ENCODE peak calls at places on chromosome 14, in six cellular contexts. T, W, A, U, X and E are unnamed samples.

GRCh38 chr14:96748371-96748770 is 48.8 kb upstream of the VRK1 start:
- DNase-seq in T (no peak), A (no peak), W (no peak), U (peak; percentile 33), X (no peak), E (no peak)

GRCh38 chr14:22266141-22266442 is 322.9 kb downstream of the DAD1 start:
- DNase-seq in X (no peak), A (no peak), U (no peak), T (no peak), W (no peak), E (no peak)

GRCh38 chr14:60327447-60328331 is 78.7 kb downstream of the PPM1A start:
- DNase-seq in W (no peak), A (peak; percentile 44), X (peak; percentile 14), U (peak; percentile 77), T (no peak), E (no peak)

GRCh38 chr14:39393289-39393688 is 38.9 kb downstream of the FBXO33 start:
- DNase-seq in U (no peak), A (no peak), W (no peak), X (no peak), T (no peak), E (no peak)

GRCh38 chr14:36661506-36662257 is at the start of gene PAX9:
- DNase-seq in W (no peak), X (no peak), U (peak; percentile 99), T (peak; percentile 20), A (peak; percentile 83), E (peak; percentile 54)

GRCh38 chr14:61332658-61333029 is 11.3 kb downstream of the PRKCH start:
- DNase-seq in A (no peak), U (no peak), T (no peak), X (no peak), W (no peak), E (no peak)

GRCh38 chr14:57057803-57058202 is 210.9 kb downstream of the EXOC5 start:
- DNase-seq in T (no peak), W (no peak), X (no peak), A (no peak), U (peak; percentile 91), E (no peak)

GRCh38 chr14:96538663-96539317 is 36.6 kb downstream of the PAPOLA start:
- DNase-seq in W (no peak), U (no peak), A (no peak), X (no peak), T (no peak), E (no peak)

GRCh38 chr14:91399868-91400640 is 17.6 kb downstream of the CCDC88C start:
- DNase-seq in A (no peak), T (no peak), W (no peak), U (no peak), X (no peak), E (no peak)

GRCh38 chr14:68268719-68269118 is 449.1 kb downstream of the RAD51B start:
- DNase-seq in U (no peak), W (peak; percentile 32), T (no peak), A (peak; percentile 58), X (no peak), E (no peak)

GRCh38 chr14:100679707-100680438 is 46.8 kb upstream of the DLK1 start:
- DNase-seq in X (no peak), W (peak; percentile 8), U (peak; percentile 51), T (no peak), A (peak; percentile 86), E (no peak)

GRCh38 chr14:71658261-71658860 is 273.9 kb upstream of the RGS6 start:
- DNase-seq in W (no peak), T (no peak), A (no peak), X (no peak), U (no peak), E (no peak)

GRCh38 chr14:97046991-97047390 is 249.8 kb downstream of the VRK1 start:
- DNase-seq in X (no peak), A (no peak), W (no peak), U (no peak), T (no peak), E (no peak)

GRCh38 chr14:76510255-76510654 is 134.3 kb downstream of the ESRRB start:
- DNase-seq in A (no peak), W (no peak), T (no peak), U (no peak), X (no peak), E (no peak)

GRCh38 chr14:73814158-73814557 is 37.5 kb upstream of the PTGR2 start:
- DNase-seq in X (no peak), U (no peak), W (no peak), A (no peak), T (no peak), E (no peak)

GRCh38 chr14:60721331-60722162 is 2.6 kb downstream of the SIX4 start:
- DNase-seq in W (peak; percentile 21), U (no peak), A (peak; percentile 87), X (peak; percentile 45), T (no peak), E (no peak)

GRCh38 chr14:105074601-105075053 is 9.4 kb upstream of the GPR132 start:
- DNase-seq in A (no peak), X (no peak), U (peak; percentile 58), W (no peak), T (no peak), E (no peak)

GRCh38 chr14:60346706-60347105 is 97.7 kb downstream of the PPM1A start:
- DNase-seq in A (no peak), X (no peak), T (no peak), U (peak; percentile 3), W (no peak), E (no peak)

GRCh38 chr14:68495101-68495637 is 297.7 kb downstream of the ZFP36L1 start:
- DNase-seq in X (no peak), T (peak; percentile 13), U (no peak), W (no peak), A (no peak), E (no peak)

GRCh38 chr14:20429801-20430669 is 5.9 kb downstream of the KLHL33 start:
- DNase-seq in X (no peak), A (no peak), W (no peak), U (peak; percentile 77), T (no peak), E (no peak)

GRCh38 chr14:100840286-100840685 is 14.4 kb downstream of the MEG3 start:
- DNase-seq in T (no peak), X (no peak), A (no peak), U (no peak), W (no peak), E (no peak)

GRCh38 chr14:100737526-100737925 is 10.8 kb downstream of the DLK1 start:
- DNase-seq in A (no peak), X (no peak), W (no peak), U (no peak), T (no peak), E (no peak)

GRCh38 chr14:103696466-103697071 is 18.7 kb downstream of the XRCC3 start:
- DNase-seq in W (no peak), T (no peak), A (peak; percentile 59), U (no peak), X (no peak), E (no peak)

GRCh38 chr14:64502476-64503183 is 1.0 kb downstream of the ZBTB25 start:
- DNase-seq in A (peak; percentile 46), T (peak; percentile 33), W (no peak), U (no peak), X (no peak), E (no peak)

GRCh38 chr14:53054457-53054856 is 98.7 kb downstream of the DDHD1 start:
- DNase-seq in A (peak; percentile 19), W (no peak), T (no peak), U (no peak), X (no peak), E (no peak)

GRCh38 chr14:38197001-38197760 is 10.5 kb upstream of the SSTR1 start:
- DNase-seq in A (no peak), T (no peak), W (no peak), U (no peak), X (no peak), E (no peak)

GRCh38 chr14:93759781-93760307 is 28.4 kb downstream of the PRIMA1 start:
- DNase-seq in X (no peak), A (no peak), W (no peak), U (peak; percentile 27), T (no peak), E (no peak)

GRCh38 chr14:76456200-76456599 is 80.3 kb downstream of the ESRRB start:
- DNase-seq in W (peak; percentile 4), T (peak; percentile 42), A (peak; percentile 42), X (no peak), U (peak; percentile 40), E (peak; percentile 11)

GRCh38 chr14:60658909-60659585 is 9.8 kb upstream of the SIX1 start:
- DNase-seq in X (no peak), T (no peak), W (no peak), U (peak; percentile 47), A (no peak), E (no peak)

GRCh38 chr14:23929822-23930294 is 23.7 kb upstream of the DHRS4 start:
- DNase-seq in X (peak; percentile 73), A (peak; percentile 85), T (peak; percentile 83), U (peak; percentile 68), W (peak; percentile 41), E (peak; percentile 45)

GRCh38 chr14:104245075-104245474 is 106.7 kb downstream of the KIF26A start:
- DNase-seq in W (no peak), X (no peak), T (no peak), A (no peak), U (no peak), E (no peak)